ENCODE peak calls at places on chromosomes 6 and 20, in five cellular contexts. C, X, L, S and O are unnamed samples.

GRCh38 chr6:108165714-108166663 is at the start of gene NR2E1:
- DNase-seq in C (no peak), X (no peak), L (no peak), S (peak), O (no peak)

GRCh38 chr20:49696594-49696993 is 17.1 kb downstream of the B4GALT5 start:
- DNase-seq in C (no peak), X (no peak), L (no peak), S (no peak), O (no peak)

GRCh38 chr6:46484081-46484820 is 7.0 kb downstream of the RCAN2 start:
- DNase-seq in C (no peak), X (no peak), L (peak), S (no peak), O (no peak)

GRCh38 chr6:84785676-84786075 is 21.3 kb upstream of the TBX18 start:
- DNase-seq in C (no peak), X (no peak), L (no peak), S (no peak), O (no peak)

GRCh38 chr6:37696220-37696840 is 1.4 kb downstream of the MDGA1 start:
- DNase-seq in C (peak), X (peak), L (peak), S (peak), O (peak)

GRCh38 chr20:56202493-56203077 is 45.9 kb upstream of the MC3R start:
- DNase-seq in C (peak), X (no peak), L (no peak), S (no peak), O (no peak)

GRCh38 chr20:33674294-33675126 is at the start of gene NECAB3:
- DNase-seq in C (peak), X (peak), L (peak), S (peak), O (peak)

GRCh38 chr20:57040924-57041323 is 225.5 kb downstream of the BMP7 start:
- DNase-seq in C (no peak), X (no peak), L (no peak), S (no peak), O (no peak)

GRCh38 chr20:8293791-8294190 is 161.7 kb downstream of the PLCB1 start:
- DNase-seq in C (no peak), X (no peak), L (no peak), S (no peak), O (no peak)

GRCh38 chr6:112144145-112144926 is 56.9 kb downstream of the FAM229B start:
- DNase-seq in C (no peak), X (no peak), L (no peak), S (no peak), O (no peak)

GRCh38 chr6:130958468-130958867 is 104.6 kb downstream of the EPB41L2 start:
- DNase-seq in C (no peak), X (no peak), L (no peak), S (no peak), O (no peak)

GRCh38 chr6:40586800-40587201 is 363 bp downstream of the LRFN2 start:
- DNase-seq in C (no peak), X (no peak), L (no peak), S (peak), O (no peak)

GRCh38 chr20:58774214-58774613 is 76.5 kb downstream of the GNAS-AS1 start:
- DNase-seq in C (no peak), X (no peak), L (no peak), S (no peak), O (no peak)

GRCh38 chr20:50521221-50521642 is 11.0 kb downstream of the PTPN1 start:
- DNase-seq in C (no peak), X (no peak), L (no peak), S (no peak), O (no peak)

GRCh38 chr6:89050155-89050554 is 30.4 kb upstream of the PNRC1 start:
- DNase-seq in C (no peak), X (no peak), L (peak), S (no peak), O (no peak)

GRCh38 chr20:16477632-16478031 is 95.6 kb downstream of the KIF16B start:
- DNase-seq in C (no peak), X (no peak), L (no peak), S (no peak), O (no peak)

GRCh38 chr6:160767019-160767646 is 65.1 kb downstream of the PLG start:
- DNase-seq in C (peak), X (peak), L (peak), S (peak), O (peak)

GRCh38 chr6:149200282-149200936 is 117.1 kb upstream of the TAB2 start:
- DNase-seq in C (no peak), X (no peak), L (no peak), S (no peak), O (no peak)

GRCh38 chr6:9456241-9456658 is 958.6 kb downstream of the TFAP2A start:
- DNase-seq in C (no peak), X (no peak), L (no peak), S (peak), O (peak)

GRCh38 chr6:118679293-118679692 is 27.9 kb upstream of the CEP85L start:
- DNase-seq in C (peak), X (no peak), L (no peak), S (no peak), O (no peak)

GRCh38 chr6:54817236-54817635 is 29.3 kb upstream of the FAM83B start:
- DNase-seq in C (no peak), X (no peak), L (no peak), S (no peak), O (no peak)

GRCh38 chr20:2385026-2385425 is 4.3 kb downstream of the TGM6 start:
- DNase-seq in C (no peak), X (no peak), L (no peak), S (no peak), O (no peak)

GRCh38 chr20:22743426-22743825 is 159.1 kb upstream of the FOXA2 start:
- DNase-seq in C (no peak), X (no peak), L (no peak), S (no peak), O (no peak)

GRCh38 chr20:62382306-62383198 is 4.4 kb upstream of the RPS21 start:
- DNase-seq in C (peak), X (peak), L (peak), S (peak), O (peak)

GRCh38 chr6:44001318-44001868 is 125.9 kb downstream of the MRPL14 start:
- DNase-seq in C (no peak), X (no peak), L (peak), S (peak), O (no peak)

GRCh38 chr20:36064661-36065426 is 89.7 kb upstream of the EPB41L1 start:
- DNase-seq in C (peak), X (peak), L (peak), S (peak), O (peak)

GRCh38 chr20:41376349-41376748 is 9.7 kb upstream of the EMILIN3 start:
- DNase-seq in C (no peak), X (no peak), L (no peak), S (no peak), O (no peak)

GRCh38 chr6:158856261-158856660 is 37.1 kb upstream of the EZR start:
- DNase-seq in C (no peak), X (no peak), L (peak), S (no peak), O (no peak)

GRCh38 chr6:170295519-170296422 is 4.9 kb upstream of the DLL1 start:
- DNase-seq in C (no peak), X (no peak), L (peak), S (peak), O (peak)

GRCh38 chr6:89763550-89763949 is 56.0 kb downstream of the MDN1 start:
- DNase-seq in C (no peak), X (no peak), L (no peak), S (no peak), O (no peak)